ENCODE peak calls at places on chromosomes 3 and 15, in nine cellular contexts. E is bronchial epithelial cell, S is A549, U is GM12865, Y is transverse colon, A is foreskin fibroblast, D is HFFc6, N is neural crest cell, P is IMR-90. R is an unnamed sample.

GRCh38 chr3:32195995-32196540 is 42.4 kb upstream of the CMTM8 start:
- DNase-seq in U (no peak), D (no peak), E (peak; percentile 15), S (no peak), Y (no peak), P (no peak), A (no peak), N (no peak), R (no peak)

GRCh38 chr3:187257471-187257870 is 34.1 kb downstream of the MASP1 start:
- DNase-seq in U (no peak), E (no peak), A (no peak), D (no peak), P (no peak), N (no peak), S (no peak), Y (no peak), R (no peak)

GRCh38 chr3:58492385-58492970 is 582 bp downstream of the KCTD6 start:
- DNase-seq in P (no peak), U (peak; percentile 41), S (no peak), Y (no peak), N (no peak), D (no peak), E (no peak), A (peak; percentile 33), R (no peak)

GRCh38 chr3:46646700-46647099 is 34.4 kb downstream of the FAM240A start:
- DNase-seq in S (no peak), E (peak; percentile 62), D (peak; percentile 74), N (no peak), A (peak; percentile 88), P (peak; percentile 89), U (no peak), Y (no peak), R (no peak)

GRCh38 chr15:77633913-77634265 is 1.2 kb upstream of the LINGO1 start:
- DNase-seq in U (no peak), P (no peak), Y (no peak), E (no peak), S (no peak), D (no peak), A (no peak), N (no peak), R (no peak)

GRCh38 chr3:161343986-161344385 is 27.3 kb downstream of the SPTSSB start:
- DNase-seq in A (peak; percentile 34), D (no peak), S (no peak), E (no peak), U (no peak), P (no peak), N (no peak), Y (no peak), R (no peak)

GRCh38 chr3:27095588-27096222 is 273.5 kb downstream of the NEK10 start:
- DNase-seq in S (no peak), D (no peak), N (no peak), A (peak; percentile 12), U (no peak), E (peak; percentile 76), Y (no peak), P (no peak), R (no peak)

GRCh38 chr3:165196577-165197561 is 685 bp upstream of the SLITRK3 start:
- DNase-seq in E (no peak), N (peak; percentile 21), D (no peak), U (no peak), A (no peak), Y (no peak), P (no peak), S (no peak), R (no peak)

GRCh38 chr3:15797600-15798303 is at the start of gene ANKRD28:
- DNase-seq in N (peak; percentile 12), D (peak; percentile 99), U (peak; percentile 55), Y (no peak), A (peak; percentile 93), P (peak; percentile 98), S (peak; percentile 89), E (peak; percentile 89), R (peak; percentile 20)

GRCh38 chr15:76988874-76989780 is 5.8 kb upstream of the PSTPIP1 start:
- DNase-seq in S (no peak), E (no peak), P (no peak), D (no peak), Y (no peak), U (peak; percentile 39), N (no peak), A (no peak), R (no peak)

GRCh38 chr15:29740692-29741311 is 81.5 kb downstream of the TJP1 start:
- DNase-seq in E (no peak), D (no peak), S (peak; percentile 61), Y (no peak), A (peak; percentile 9), P (no peak), U (peak; percentile 32), N (no peak), R (no peak)
- TF ChIP-seq CTCF in E (no peak), D (peak; percentile 56), S (peak; percentile 83), Y (peak; percentile 44), A (peak; percentile 24), P (no peak), U (peak; percentile 42), N (peak; percentile 32), R (no peak)

GRCh38 chr3:182786564-182787196 is 6.6 kb upstream of the ATP11B start:
- DNase-seq in U (no peak), D (no peak), N (no peak), S (no peak), A (no peak), E (peak; percentile 21), Y (no peak), P (no peak), R (no peak)

GRCh38 chr3:182785756-182786155 is 7.5 kb upstream of the ATP11B start:
- DNase-seq in Y (no peak), A (no peak), U (no peak), E (no peak), P (no peak), S (no peak), N (no peak), D (no peak), R (no peak)

GRCh38 chr3:182785142-182785541 is 8.2 kb upstream of the ATP11B start:
- DNase-seq in P (no peak), N (no peak), D (no peak), E (no peak), A (no peak), S (no peak), U (no peak), Y (no peak), R (no peak)

GRCh38 chr3:182789371-182789770 is 3.9 kb upstream of the ATP11B start:
- DNase-seq in S (no peak), P (peak; percentile 18), A (peak; percentile 18), N (no peak), U (peak; percentile 62), D (no peak), E (peak; percentile 20), Y (no peak), R (no peak)

GRCh38 chr3:182787302-182788036 is 5.8 kb upstream of the ATP11B start:
- DNase-seq in A (peak; percentile 12), S (no peak), Y (no peak), N (no peak), E (no peak), U (no peak), D (no peak), P (peak; percentile 64), R (no peak)
- TF ChIP-seq CTCF in A (no peak), S (no peak), Y (no peak), N (no peak), E (no peak), U (no peak), D (no peak), P (no peak), R (no peak)

DNA sequence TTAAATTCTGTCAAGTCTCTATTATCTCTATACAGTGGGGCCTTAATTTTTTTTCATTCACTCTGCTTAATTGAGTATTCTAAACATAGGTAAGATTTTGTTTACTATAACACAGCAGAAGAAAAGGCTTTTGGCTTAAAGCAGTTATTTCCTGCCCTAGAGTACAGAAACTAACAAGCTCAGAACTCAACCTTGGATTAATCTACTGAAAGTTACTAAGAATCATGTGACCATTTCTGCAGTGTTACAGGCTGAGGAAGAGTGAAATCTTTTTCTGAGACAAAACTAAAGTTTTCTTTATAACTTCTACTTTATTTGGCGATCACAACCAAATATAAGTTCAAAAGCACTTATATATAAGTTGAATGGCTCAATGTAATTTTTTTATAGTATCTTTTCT is 240.8 kb upstream of the NAALADL2 start:
- DNase-seq in S (no peak), E (no peak), U (no peak), N (no peak), A (no peak), D (no peak), P (no peak), Y (no peak), R (no peak)
- TF ChIP-seq CTCF in S (no peak), E (no peak), U (no peak), N (no peak), A (no peak), D (no peak), P (no peak), Y (no peak), R (no peak)

GRCh38 chr15:88701561-88702095 is 62.8 kb downstream of the ISG20 start:
- DNase-seq in N (no peak), P (no peak), U (peak; percentile 57), A (no peak), Y (peak; percentile 33), E (no peak), S (peak; percentile 46), D (no peak), R (peak; percentile 63)
- TF ChIP-seq CTCF in N (peak; percentile 51), P (peak; percentile 43), U (peak; percentile 61), A (no peak), Y (no peak), E (peak; percentile 58), S (peak; percentile 53), D (peak; percentile 4), R (peak; percentile 68)

GRCh38 chr3:42562047-42562907 is 19.5 kb downstream of the SEC22C start:
- DNase-seq in A (no peak), S (no peak), E (peak; percentile 29), D (no peak), P (peak; percentile 34), N (no peak), Y (no peak), U (no peak), R (no peak)
- TF ChIP-seq CTCF in A (no peak), S (no peak), E (peak; percentile 6), D (no peak), P (no peak), N (no peak), Y (no peak), U (no peak), R (no peak)

GRCh38 chr3:13011369-13012227 is 61.6 kb downstream of the IQSEC1 start:
- DNase-seq in P (no peak), N (no peak), D (no peak), Y (peak; percentile 82), S (no peak), E (peak; percentile 30), U (peak; percentile 96), A (no peak), R (peak; percentile 55)
- TF ChIP-seq CTCF in P (no peak), N (no peak), D (no peak), Y (no peak), S (no peak), E (no peak), U (no peak), A (no peak), R (no peak)

R was measured in Calu3.